ENCODE peak calls at places on chromosomes 2 and 18, in nine cellular contexts. R is fibroblast of lung, Q is WTC11, V is choroid plexus epithelial cell, K is GM20000, G is AG09319, H is progenitor cell of endocrine pancreas, P is GM12864, L is BJ. M is an unnamed sample.

GRCh38 chr2:85188852-85189251 is 55.7 kb downstream of the TCF7L1 start:
- DNase-seq in P (no peak), R (no peak), K (no peak), H (no peak), Q (no peak), L (no peak), V (no peak), G (no peak), M (no peak)

GRCh38 chr2:211248841-211249240 is 692.4 kb downstream of the CPS1 start:
- DNase-seq in K (no peak), P (no peak), H (no peak), Q (no peak), L (no peak), V (no peak), R (no peak), G (no peak), M (no peak)

GRCh38 chr2:238970553-238971081 is 122.7 kb downstream of the TWIST2 start:
- DNase-seq in Q (peak), R (peak), L (no peak), K (peak), P (no peak), G (no peak), H (peak), V (peak), M (no peak)

GRCh38 chr2:46134531-46135229 is 162.5 kb upstream of the EPAS1 start:
- DNase-seq in V (peak), H (no peak), K (no peak), G (no peak), R (peak), P (no peak), Q (no peak), L (peak), M (no peak)

GRCh38 chr18:77057043-77057442 is 75.5 kb downstream of the MBP start:
- DNase-seq in V (peak), P (no peak), Q (no peak), L (no peak), H (no peak), R (peak), K (no peak), G (no peak), M (no peak)

GRCh38 chr18:55840601-55841170 is 252.7 kb upstream of the TCF4 start:
- DNase-seq in H (no peak), R (no peak), G (no peak), K (no peak), L (no peak), P (no peak), Q (no peak), V (no peak), M (no peak)

GRCh38 chr2:239561448-239562001 is 160.7 kb upstream of the HDAC4 start:
- DNase-seq in V (peak), H (no peak), Q (no peak), L (peak), K (no peak), G (peak), R (peak), P (no peak), M (no peak)

GRCh38 chr18:136433-136832 is 21.9 kb upstream of the USP14 start:
- DNase-seq in L (no peak), P (no peak), K (no peak), H (no peak), V (no peak), G (no peak), R (no peak), Q (no peak), M (no peak)

GRCh38 chr2:53033416-53033815 is 734.2 kb upstream of the CHAC2 start:
- DNase-seq in K (no peak), G (no peak), Q (no peak), P (no peak), R (peak), V (peak), L (peak), H (no peak), M (no peak)

GRCh38 chr2:219475697-219476604 is 22.7 kb upstream of the GMPPA start:
- DNase-seq in P (no peak), K (peak), V (peak), H (peak), Q (peak), R (peak), L (no peak), G (no peak), M (peak)

GRCh38 chr18:7878265-7879173 is 311.4 kb downstream of the PTPRM start:
- DNase-seq in V (no peak), Q (no peak), K (no peak), P (no peak), L (no peak), H (no peak), R (no peak), G (no peak), M (no peak)

GRCh38 chr2:236643480-236643879 is 73.9 kb downstream of the ACKR3 start:
- DNase-seq in V (no peak), L (no peak), G (no peak), H (no peak), P (no peak), K (no peak), R (no peak), Q (no peak), M (no peak)

GRCh38 chr2:224407241-224407680 is 5.4 kb upstream of the FAM124B start:
- DNase-seq in Q (no peak), K (no peak), P (no peak), L (no peak), V (no peak), G (no peak), H (no peak), R (no peak), M (no peak)

GRCh38 chr2:109162999-109163398 is 34.0 kb downstream of the SH3RF3 start:
- DNase-seq in Q (no peak), V (peak), L (no peak), H (no peak), R (peak), P (no peak), K (no peak), G (no peak), M (no peak)

GRCh38 chr18:53153281-53153680 is 813.3 kb downstream of the DCC start:
- DNase-seq in V (no peak), L (no peak), H (no peak), K (peak), Q (peak), G (no peak), P (no peak), R (no peak), M (no peak)

GRCh38 chr18:44062345-44062744 is 618.3 kb upstream of the SETBP1 start:
- DNase-seq in K (no peak), V (no peak), Q (no peak), P (no peak), G (no peak), L (no peak), H (no peak), R (no peak), M (no peak)

GRCh38 chr18:44067201-44067600 is 613.5 kb upstream of the SETBP1 start:
- DNase-seq in L (no peak), K (no peak), G (no peak), Q (no peak), V (no peak), P (no peak), R (no peak), H (no peak), M (no peak)

GRCh38 chr18:44061438-44061837 is 619.2 kb upstream of the SETBP1 start:
- DNase-seq in G (no peak), K (no peak), V (no peak), R (no peak), L (no peak), P (no peak), Q (no peak), H (no peak), M (no peak)

GRCh38 chr18:44066541-44066940 is 614.1 kb upstream of the SETBP1 start:
- DNase-seq in Q (no peak), L (no peak), R (no peak), K (no peak), G (no peak), V (no peak), H (no peak), P (no peak), M (no peak)
- TF ChIP-seq CTCF in Q (no peak), L (no peak), R (no peak), K (no peak), G (no peak), V (no peak), H (no peak), P (no peak), M (no peak)

DNA sequence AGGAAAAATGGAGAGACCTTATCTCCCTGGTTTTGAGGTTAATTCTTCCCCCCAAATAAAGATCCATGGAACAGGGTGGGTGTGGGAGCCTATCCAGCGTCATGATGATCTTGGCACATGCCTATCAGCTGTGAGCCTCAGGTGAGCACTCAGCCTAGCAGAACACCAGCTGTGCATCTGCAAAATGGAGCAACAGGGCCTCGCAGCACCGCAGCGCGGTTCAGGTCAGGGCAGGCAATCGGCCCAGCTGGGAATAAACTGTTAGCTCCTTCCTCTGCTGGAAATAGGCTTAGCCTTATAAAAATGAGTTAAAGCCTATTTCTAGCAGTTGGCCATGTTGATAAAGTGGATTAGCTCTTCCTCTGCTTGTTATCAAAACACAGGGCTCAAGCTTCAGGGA is 35.1 kb downstream of the ARHGEF4 start:
- DNase-seq in K (no peak), G (no peak), V (no peak), H (no peak), R (no peak), Q (no peak), P (no peak), L (no peak), M (no peak)
- TF ChIP-seq CTCF in K (no peak), G (no peak), V (no peak), H (no peak), R (no peak), Q (no peak), P (no peak), L (no peak), M (no peak)

DNA sequence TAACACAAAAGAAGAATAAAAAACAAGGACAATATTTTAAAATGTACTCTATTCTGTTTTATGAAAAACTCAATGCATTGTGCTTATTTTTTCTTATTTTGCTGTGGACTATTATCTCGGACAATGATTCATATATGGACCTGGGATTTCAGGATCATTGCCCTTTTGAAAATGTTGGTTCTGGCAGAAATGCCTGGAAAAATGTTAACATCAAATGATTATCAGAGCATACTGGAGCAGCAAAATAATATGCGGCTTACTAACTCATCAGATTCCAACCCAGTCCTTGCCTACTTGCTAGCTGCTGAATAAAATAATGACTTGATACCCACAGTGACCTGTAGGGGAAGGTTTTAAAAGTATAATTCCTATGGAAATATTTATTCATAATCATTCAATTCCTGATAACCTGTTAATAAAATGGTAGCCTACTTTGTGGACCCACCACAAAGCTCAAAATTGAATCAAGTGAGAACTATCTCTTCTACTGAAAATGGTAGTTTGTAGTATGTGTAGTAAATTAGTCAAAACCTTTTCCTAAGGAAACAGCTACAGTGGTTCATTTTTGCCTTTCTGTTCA is 117.4 kb downstream of the NEB start:
- DNase-seq in V (no peak), Q (no peak), H (no peak), L (no peak), K (no peak), G (no peak), R (no peak), P (no peak), M (no peak)
- TF ChIP-seq CTCF in V (no peak), Q (no peak), H (no peak), L (no peak), K (no peak), G (no peak), R (no peak), P (no peak), M (no peak)

GRCh38 chr2:240639566-240639965 is 14.3 kb downstream of the GPR35 start:
- DNase-seq in L (no peak), Q (no peak), H (no peak), G (no peak), P (no peak), R (no peak), K (no peak), V (no peak), M (no peak)

GRCh38 chr2:240638517-240639160 is 13.4 kb downstream of the GPR35 start:
- DNase-seq in Q (no peak), P (no peak), V (no peak), H (no peak), G (no peak), L (no peak), K (no peak), R (no peak), M (no peak)

GRCh38 chr2:240642061-240642805 is 17.0 kb downstream of the GPR35 start:
- DNase-seq in K (peak), P (no peak), L (no peak), H (no peak), G (no peak), R (no peak), V (no peak), Q (no peak), M (no peak)

GRCh38 chr2:240642806-240643092 is 17.5 kb downstream of the GPR35 start:
- DNase-seq in K (no peak), P (no peak), Q (no peak), R (no peak), H (no peak), G (no peak), L (no peak), V (no peak), M (no peak)

DNA sequence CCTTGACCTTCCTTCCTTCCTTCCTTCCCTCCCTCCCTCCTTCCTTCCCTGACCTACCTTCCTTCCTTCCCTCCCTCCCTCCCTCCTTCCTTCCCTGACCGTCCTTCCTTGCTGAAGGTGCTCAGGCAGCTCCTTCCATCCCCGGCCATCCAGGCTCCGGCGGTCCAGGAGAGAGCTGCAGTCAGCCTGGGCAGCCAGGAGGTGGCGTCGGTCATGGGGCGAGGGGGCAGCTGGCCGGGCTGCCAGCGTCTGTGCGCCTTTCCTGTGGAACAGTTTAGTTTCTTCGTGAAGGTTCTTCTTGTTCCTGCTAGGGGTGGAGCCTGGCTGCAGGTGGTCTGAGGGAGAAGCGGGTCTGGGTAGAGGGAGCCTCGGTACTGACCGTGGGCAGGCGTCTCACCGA is 15.7 kb downstream of the GPR35 start:
- DNase-seq in K (no peak), L (no peak), G (no peak), Q (peak), V (peak), R (peak), H (peak), P (no peak), M (no peak)
- TF ChIP-seq CTCF in K (no peak), L (peak), G (peak), Q (peak), V (peak), R (peak), H (peak), P (no peak), M (no peak)

DNA sequence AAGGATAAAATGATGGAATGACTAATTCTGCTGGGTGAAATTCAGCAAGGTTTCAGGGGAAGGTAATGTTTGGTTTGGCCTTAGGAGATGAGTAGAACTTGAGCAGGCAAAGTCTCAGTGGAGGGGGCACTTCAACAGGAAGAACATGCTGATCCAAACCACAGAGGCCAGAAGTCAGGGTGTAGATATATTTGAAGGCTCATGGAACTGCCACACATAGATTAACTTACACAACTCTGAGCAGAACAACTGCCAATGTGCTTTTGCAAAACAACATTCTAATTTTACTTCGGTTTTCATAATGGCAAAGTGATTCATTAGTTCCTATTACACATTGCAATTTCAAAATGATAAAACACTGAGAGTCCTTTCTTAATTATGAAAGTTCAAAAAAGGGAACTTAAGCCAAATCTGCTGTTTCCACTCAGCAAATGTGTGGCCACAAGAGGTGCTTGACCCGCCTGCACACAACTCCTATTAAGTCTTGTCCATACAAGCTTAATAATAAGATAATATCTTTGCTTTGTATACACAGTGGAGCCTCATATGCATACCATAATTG is 284.8 kb downstream of the MREG start:
- DNase-seq in R (peak), L (peak), Q (no peak), P (peak), H (no peak), V (peak), G (peak), K (peak), M (no peak)
- TF ChIP-seq CTCF in R (peak), L (no peak), Q (no peak), P (no peak), H (no peak), V (peak), G (no peak), K (no peak), M (no peak)

GRCh38 chr2:232633413-232634318 is at the start of gene EFHD1:
- DNase-seq in Q (peak), L (peak), G (no peak), P (no peak), K (peak), V (peak), H (peak), R (peak), M (peak)

GRCh38 chr2:232634319-232635150 is 1.1 kb downstream of the EFHD1 start:
- DNase-seq in G (no peak), Q (peak), L (peak), P (no peak), V (peak), K (peak), R (no peak), H (no peak), M (no peak)

GRCh38 chr2:232635820-232636219 is 2.4 kb downstream of the EFHD1 start:
- DNase-seq in Q (no peak), K (no peak), V (no peak), H (no peak), L (no peak), R (no peak), G (no peak), P (no peak), M (no peak)

GRCh38 chr2:232632229-232632903 is 1.0 kb upstream of the EFHD1 start:
- DNase-seq in L (no peak), V (no peak), Q (no peak), R (no peak), G (no peak), K (no peak), P (no peak), H (no peak), M (no peak)

DNA sequence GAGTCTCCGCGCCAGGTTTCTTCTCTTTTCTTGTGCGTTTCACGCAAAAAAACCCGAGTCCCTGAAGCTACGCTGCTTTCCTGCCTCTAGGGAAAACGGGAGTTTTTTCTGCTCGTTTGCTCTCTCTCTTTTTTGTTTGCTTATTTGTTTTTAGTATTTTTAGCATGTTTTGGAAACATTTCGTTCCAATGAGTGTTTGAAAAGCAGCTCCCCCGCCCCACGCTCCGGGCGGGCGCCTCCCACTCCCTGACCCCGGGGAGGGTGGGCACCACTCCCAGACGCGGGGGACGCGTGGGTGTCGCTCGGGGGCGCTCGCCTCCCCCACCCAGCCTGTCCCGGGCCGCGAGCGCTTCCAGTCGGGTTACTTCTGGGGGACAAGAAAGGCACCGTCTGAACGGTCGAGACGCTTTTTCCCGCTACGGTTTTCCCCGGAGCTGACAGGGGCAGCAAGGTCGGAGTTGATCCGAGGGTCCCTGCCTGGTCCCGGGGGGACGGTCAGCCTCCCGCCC is 446 bp upstream of the EFHD1 start:
- DNase-seq in R (peak), Q (no peak), K (no peak), H (peak), V (peak), G (no peak), P (no peak), L (peak), M (no peak)
- TF ChIP-seq CTCF in R (no peak), Q (no peak), K (no peak), H (no peak), V (no peak), G (no peak), P (no peak), L (no peak), M (no peak)

DNA sequence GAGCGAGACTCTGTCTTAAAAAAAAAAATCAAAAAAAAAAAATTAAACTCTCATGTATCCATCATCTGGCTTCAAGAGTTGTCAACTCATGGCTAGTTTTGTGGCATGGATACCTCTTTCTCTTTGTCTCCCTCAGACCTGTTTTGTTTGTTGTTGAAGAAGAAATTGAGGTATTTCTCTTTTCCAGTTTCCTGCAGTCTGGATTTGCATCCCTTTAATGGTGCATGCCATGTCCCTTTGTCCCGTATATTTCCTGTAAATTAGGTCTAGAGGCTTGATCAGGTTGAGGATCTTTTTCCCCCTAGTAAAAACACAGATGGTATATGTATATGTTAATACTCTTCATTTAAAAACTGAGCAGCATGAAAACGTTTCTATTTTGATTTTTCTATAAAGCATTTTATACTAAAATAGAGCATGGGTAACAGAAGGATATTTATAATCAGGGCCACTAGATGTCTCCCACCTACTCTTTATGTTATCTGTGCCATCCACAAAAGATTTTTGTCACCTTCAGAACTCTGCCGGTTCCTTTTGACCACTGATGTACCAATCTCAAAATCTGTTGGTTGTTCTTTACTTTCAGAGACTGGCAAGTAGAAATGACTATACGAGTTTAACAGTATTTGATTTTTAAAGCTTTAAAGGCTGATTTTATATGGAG is 80.1 kb downstream of the GALNT1 start:
- DNase-seq in K (peak), R (peak), L (no peak), H (no peak), P (no peak), Q (no peak), V (no peak), G (no peak), M (no peak)
- TF ChIP-seq CTCF in K (no peak), R (peak), L (no peak), H (no peak), P (no peak), Q (no peak), V (no peak), G (no peak), M (no peak)

GRCh38 chr2:27823564-27823963 is 52.0 kb downstream of the MRPL33 start:
- DNase-seq in H (no peak), K (no peak), Q (no peak), G (no peak), V (no peak), P (no peak), R (no peak), L (no peak), M (no peak)
- TF ChIP-seq CTCF in H (no peak), K (no peak), Q (no peak), G (no peak), V (no peak), P (no peak), R (no peak), L (no peak), M (no peak)

M was measured in omental fat pad.